ENCODE peak calls at places on chromosomes 3 and 15, in six cellular contexts. One of them, this sample, is unnamed.

GRCh38 chr15:66707310-66708160 is 5.5 kb downstream of the SMAD6 start:
- DNase-seq in sigmoid colon: peak; percentile 75
- DNase-seq in prostate gland: peak; percentile 46
- DNase-seq in GM23338: peak; percentile 88
- DNase-seq in SK-N-SH: peak; percentile 90
- DNase-seq in HL-60: no peak
- DNase-seq in this sample: no peak

GRCh38 chr3:128486692-128487537 is 6.1 kb downstream of the GATA2 start:
- DNase-seq in sigmoid colon: no peak
- DNase-seq in prostate gland: no peak
- DNase-seq in GM23338: peak; percentile 64
- DNase-seq in SK-N-SH: peak; percentile 61
- DNase-seq in HL-60: peak; percentile 27
- DNase-seq in this sample: peak; percentile 75

GRCh38 chr3:124126446-124127017 is 134.6 kb upstream of the ROPN1 start:
- DNase-seq in sigmoid colon: no peak
- DNase-seq in prostate gland: no peak
- DNase-seq in GM23338: no peak
- DNase-seq in SK-N-SH: peak; percentile 30
- DNase-seq in HL-60: no peak
- DNase-seq in this sample: no peak

GRCh38 chr3:72461787-72462186 is 386.5 kb downstream of the SHQ1 start:
- DNase-seq in sigmoid colon: no peak
- DNase-seq in prostate gland: no peak
- DNase-seq in GM23338: no peak
- DNase-seq in SK-N-SH: no peak
- DNase-seq in HL-60: no peak
- DNase-seq in this sample: no peak

GRCh38 chr15:70375006-70375409 is 277.3 kb upstream of the TLE3 start:
- DNase-seq in sigmoid colon: peak; percentile 80
- DNase-seq in prostate gland: peak; percentile 73
- DNase-seq in GM23338: no peak
- DNase-seq in SK-N-SH: peak; percentile 74
- DNase-seq in HL-60: no peak
- DNase-seq in this sample: peak; percentile 45

GRCh38 chr3:33729993-33730392 is 11.9 kb upstream of the CLASP2 start:
- DNase-seq in sigmoid colon: no peak
- DNase-seq in prostate gland: no peak
- DNase-seq in GM23338: no peak
- DNase-seq in SK-N-SH: no peak
- DNase-seq in HL-60: no peak
- DNase-seq in this sample: no peak

GRCh38 chr3:45113625-45114050 is 32.5 kb downstream of the CDCP1 start:
- DNase-seq in sigmoid colon: no peak
- DNase-seq in prostate gland: no peak
- DNase-seq in GM23338: no peak
- DNase-seq in SK-N-SH: no peak
- DNase-seq in HL-60: no peak
- DNase-seq in this sample: no peak

GRCh38 chr15:35618260-35619188 is 72.6 kb upstream of the DPH6 start:
- DNase-seq in sigmoid colon: no peak
- DNase-seq in prostate gland: no peak
- DNase-seq in GM23338: no peak
- DNase-seq in SK-N-SH: peak; percentile 7
- DNase-seq in HL-60: no peak
- DNase-seq in this sample: no peak

GRCh38 chr3:154758109-154758868 is 321.8 kb upstream of the MME start:
- DNase-seq in sigmoid colon: no peak
- DNase-seq in prostate gland: peak; percentile 17
- DNase-seq in GM23338: peak; percentile 25
- DNase-seq in SK-N-SH: peak; percentile 19
- DNase-seq in HL-60: no peak
- DNase-seq in this sample: no peak

GRCh38 chr3:127634653-127635052 is 5.7 kb downstream of the PODXL2 start:
- DNase-seq in sigmoid colon: peak; percentile 11
- DNase-seq in prostate gland: no peak
- DNase-seq in GM23338: no peak
- DNase-seq in SK-N-SH: no peak
- DNase-seq in HL-60: no peak
- DNase-seq in this sample: no peak

GRCh38 chr3:4588410-4588809 is 95.3 kb downstream of the ITPR1 start:
- DNase-seq in sigmoid colon: peak; percentile 72
- DNase-seq in prostate gland: no peak
- DNase-seq in GM23338: no peak
- DNase-seq in SK-N-SH: no peak
- DNase-seq in HL-60: no peak
- DNase-seq in this sample: no peak

GRCh38 chr15:91032919-91033803 is 10.8 kb upstream of the VPS33B start:
- DNase-seq in sigmoid colon: no peak
- DNase-seq in prostate gland: peak; percentile 64
- DNase-seq in GM23338: peak; percentile 87
- DNase-seq in SK-N-SH: peak; percentile 40
- DNase-seq in HL-60: peak; percentile 64
- DNase-seq in this sample: peak; percentile 83

GRCh38 chr15:25238126-25238525 is 200.7 kb downstream of the UBE3A start:
- DNase-seq in sigmoid colon: peak; percentile 57
- DNase-seq in prostate gland: no peak
- DNase-seq in GM23338: no peak
- DNase-seq in SK-N-SH: no peak
- DNase-seq in HL-60: no peak
- DNase-seq in this sample: peak; percentile 63

GRCh38 chr3:134660046-134660441 is 9.2 kb upstream of the KY start:
- DNase-seq in sigmoid colon: no peak
- DNase-seq in prostate gland: no peak
- DNase-seq in GM23338: no peak
- DNase-seq in SK-N-SH: no peak
- DNase-seq in HL-60: no peak
- DNase-seq in this sample: no peak

GRCh38 chr3:51500632-51501131 is 867 bp upstream of the DCAF1 start:
- DNase-seq in sigmoid colon: peak; percentile 74
- DNase-seq in prostate gland: peak; percentile 16
- DNase-seq in GM23338: no peak
- DNase-seq in SK-N-SH: no peak
- DNase-seq in HL-60: no peak
- DNase-seq in this sample: peak; percentile 85

GRCh38 chr15:76163429-76164020 is 103.7 kb downstream of the TMEM266 start:
- DNase-seq in sigmoid colon: peak; percentile 90
- DNase-seq in prostate gland: no peak
- DNase-seq in GM23338: no peak
- DNase-seq in SK-N-SH: peak; percentile 50
- DNase-seq in HL-60: no peak
- DNase-seq in this sample: peak; percentile 80

GRCh38 chr3:50345586-50345985 is at the start of gene ZMYND10:
- DNase-seq in sigmoid colon: peak; percentile 82
- DNase-seq in prostate gland: peak; percentile 43
- DNase-seq in GM23338: peak; percentile 91
- DNase-seq in SK-N-SH: no peak
- DNase-seq in HL-60: peak; percentile 74
- DNase-seq in this sample: peak; percentile 93

GRCh38 chr3:4099607-4100006 is 203.6 kb upstream of the SETMAR start:
- DNase-seq in sigmoid colon: no peak
- DNase-seq in prostate gland: no peak
- DNase-seq in GM23338: no peak
- DNase-seq in SK-N-SH: no peak
- DNase-seq in HL-60: no peak
- DNase-seq in this sample: no peak

GRCh38 chr3:69417541-69418078 is 31.7 kb upstream of the FRMD4B start:
- DNase-seq in sigmoid colon: no peak
- DNase-seq in prostate gland: no peak
- DNase-seq in GM23338: no peak
- DNase-seq in SK-N-SH: no peak
- DNase-seq in HL-60: no peak
- DNase-seq in this sample: no peak

GRCh38 chr3:159724627-159725026 is 264.0 kb upstream of the IL12A start:
- DNase-seq in sigmoid colon: no peak
- DNase-seq in prostate gland: no peak
- DNase-seq in GM23338: no peak
- DNase-seq in SK-N-SH: no peak
- DNase-seq in HL-60: no peak
- DNase-seq in this sample: no peak

GRCh38 chr3:126677862-126678549 is 23.1 kb upstream of the TXNRD3 start:
- DNase-seq in sigmoid colon: no peak
- DNase-seq in prostate gland: no peak
- DNase-seq in GM23338: no peak
- DNase-seq in SK-N-SH: no peak
- DNase-seq in HL-60: no peak
- DNase-seq in this sample: peak; percentile 51

GRCh38 chr15:61227269-61228024 is 1.7 kb downstream of the RORA start:
- DNase-seq in sigmoid colon: peak; percentile 64
- DNase-seq in prostate gland: no peak
- DNase-seq in GM23338: peak; percentile 60
- DNase-seq in SK-N-SH: peak; percentile 76
- DNase-seq in HL-60: no peak
- DNase-seq in this sample: no peak

GRCh38 chr3:181178991-181179390 is 189.5 kb upstream of the DNAJC19 start:
- DNase-seq in sigmoid colon: no peak
- DNase-seq in prostate gland: no peak
- DNase-seq in GM23338: no peak
- DNase-seq in SK-N-SH: no peak
- DNase-seq in HL-60: no peak
- DNase-seq in this sample: no peak

GRCh38 chr3:181176610-181177009 is 187.1 kb upstream of the DNAJC19 start:
- DNase-seq in sigmoid colon: peak; percentile 74
- DNase-seq in prostate gland: peak; percentile 22
- DNase-seq in GM23338: peak; percentile 70
- DNase-seq in SK-N-SH: peak; percentile 55
- DNase-seq in HL-60: peak; percentile 61
- DNase-seq in this sample: no peak

DNA sequence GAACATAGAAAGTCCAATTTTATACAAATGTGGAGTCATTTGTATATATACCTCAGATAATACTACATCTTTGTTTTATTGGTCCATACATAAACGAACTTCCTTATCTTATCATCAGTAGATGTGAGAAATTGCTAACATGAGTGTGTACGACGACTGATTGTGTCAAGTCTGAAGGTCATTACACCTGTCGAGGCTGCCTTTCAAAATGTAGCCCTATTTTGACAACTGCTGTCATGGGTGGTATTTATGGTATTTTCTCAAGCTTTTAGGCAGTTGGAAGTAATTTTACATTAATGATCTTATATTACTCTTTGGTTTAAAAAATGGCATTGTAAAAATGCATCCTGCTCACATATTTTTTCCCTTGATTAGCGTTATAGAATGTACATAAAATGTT is 183.7 kb upstream of the DNAJC19 start:
- DNase-seq in sigmoid colon: no peak
- DNase-seq in prostate gland: no peak
- DNase-seq in GM23338: no peak
- DNase-seq in SK-N-SH: no peak
- DNase-seq in HL-60: no peak
- DNase-seq in this sample: no peak
- TF ChIP-seq POLR2AphosphoS5 in sigmoid colon: no peak
- TF ChIP-seq POLR2AphosphoS5 in prostate gland: no peak
- TF ChIP-seq POLR2AphosphoS5 in GM23338: no peak
- TF ChIP-seq POLR2AphosphoS5 in SK-N-SH: no peak
- TF ChIP-seq POLR2AphosphoS5 in HL-60: no peak
- TF ChIP-seq POLR2AphosphoS5 in this sample: no peak

GRCh38 chr3:184953396-184953795 is 141.4 kb downstream of the VPS8 start:
- DNase-seq in sigmoid colon: no peak
- DNase-seq in prostate gland: no peak
- DNase-seq in GM23338: peak; percentile 47
- DNase-seq in SK-N-SH: peak; percentile 32
- DNase-seq in HL-60: no peak
- DNase-seq in this sample: no peak
- TF ChIP-seq POLR2AphosphoS5 in sigmoid colon: no peak
- TF ChIP-seq POLR2AphosphoS5 in prostate gland: no peak
- TF ChIP-seq POLR2AphosphoS5 in GM23338: no peak
- TF ChIP-seq POLR2AphosphoS5 in SK-N-SH: no peak
- TF ChIP-seq POLR2AphosphoS5 in HL-60: no peak
- TF ChIP-seq POLR2AphosphoS5 in this sample: no peak

DNA sequence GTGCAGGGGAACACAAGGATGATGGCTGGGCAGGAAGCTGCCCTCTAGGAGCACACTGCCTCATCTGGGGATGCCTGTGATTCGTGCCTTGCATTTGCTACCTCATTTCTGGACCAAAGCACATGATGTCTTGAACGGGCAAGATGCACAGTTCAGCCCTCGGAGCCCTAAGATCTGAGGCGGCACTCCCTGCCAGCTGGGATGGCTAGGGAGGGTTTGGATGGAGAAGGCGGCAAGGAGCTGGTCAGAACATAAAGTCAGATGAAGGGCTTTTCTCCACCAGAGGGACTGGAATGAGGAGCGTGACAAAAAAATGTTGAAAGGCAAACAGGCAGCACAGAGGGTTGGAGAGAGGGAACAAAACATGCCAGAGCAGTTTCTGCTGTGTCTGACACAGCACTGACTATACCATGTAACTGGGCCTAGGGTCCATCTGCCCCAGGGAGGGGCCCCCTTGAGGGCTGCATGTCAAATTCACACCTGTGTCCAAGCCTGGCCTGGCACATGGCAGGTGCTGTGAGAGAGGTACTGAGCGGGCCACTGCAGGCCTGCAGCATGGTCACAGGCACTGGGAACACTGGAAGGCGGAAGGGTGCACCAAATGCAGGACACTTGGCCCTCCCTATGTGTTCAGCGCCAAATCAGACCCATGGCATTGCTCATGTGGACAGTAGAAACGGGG is 21.7 kb downstream of the TMEM43 start:
- DNase-seq in sigmoid colon: no peak
- DNase-seq in prostate gland: no peak
- DNase-seq in GM23338: no peak
- DNase-seq in SK-N-SH: no peak
- DNase-seq in HL-60: no peak
- DNase-seq in this sample: peak; percentile 72
- TF ChIP-seq POLR2AphosphoS5 in sigmoid colon: no peak
- TF ChIP-seq POLR2AphosphoS5 in prostate gland: no peak
- TF ChIP-seq POLR2AphosphoS5 in GM23338: no peak
- TF ChIP-seq POLR2AphosphoS5 in SK-N-SH: no peak
- TF ChIP-seq POLR2AphosphoS5 in HL-60: no peak
- TF ChIP-seq POLR2AphosphoS5 in this sample: no peak

GRCh38 chr3:125219261-125219701 is 6.7 kb upstream of the SLC12A8 start:
- DNase-seq in sigmoid colon: no peak
- DNase-seq in prostate gland: no peak
- DNase-seq in GM23338: peak; percentile 31
- DNase-seq in SK-N-SH: no peak
- DNase-seq in HL-60: no peak
- DNase-seq in this sample: no peak

GRCh38 chr3:125220183-125220582 is 7.6 kb upstream of the SLC12A8 start:
- DNase-seq in sigmoid colon: no peak
- DNase-seq in prostate gland: no peak
- DNase-seq in GM23338: no peak
- DNase-seq in SK-N-SH: no peak
- DNase-seq in HL-60: no peak
- DNase-seq in this sample: no peak

DNA sequence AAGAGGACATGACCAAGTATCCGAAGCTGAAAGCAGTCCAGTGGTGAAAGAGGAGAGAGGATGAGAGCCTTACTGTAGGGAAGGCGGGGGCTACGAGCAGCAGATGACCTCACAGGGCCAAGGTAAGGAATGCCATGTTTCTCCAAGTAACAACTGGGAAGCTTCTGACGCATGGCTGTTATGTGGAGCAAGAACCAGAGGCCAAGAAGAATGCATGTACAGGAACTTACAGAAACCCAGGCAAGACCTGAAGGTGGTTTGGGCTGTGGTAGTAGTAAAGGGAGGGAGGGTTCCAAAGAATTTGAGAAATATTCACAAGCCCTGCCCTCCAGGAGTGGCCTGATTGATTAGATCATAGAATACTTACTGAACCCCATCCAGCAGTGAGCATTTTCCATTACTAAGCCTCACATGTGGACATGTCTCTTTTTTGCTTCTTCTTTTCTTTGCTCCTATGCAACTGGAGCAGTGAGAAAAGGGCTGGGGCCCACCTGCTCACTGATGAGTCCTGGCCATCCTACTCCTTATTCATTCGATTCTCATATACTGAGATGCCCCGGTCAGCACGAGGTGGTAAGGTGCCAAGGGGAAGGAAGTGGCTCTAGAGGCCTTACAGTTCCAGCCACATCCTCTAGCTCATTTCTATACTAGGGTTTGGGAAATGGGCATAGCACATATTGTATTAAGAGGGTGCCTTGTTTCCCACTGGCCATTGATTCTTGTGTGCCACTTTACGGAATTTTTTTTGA is 8.3 kb upstream of the SLC12A8 start:
- DNase-seq in sigmoid colon: no peak
- DNase-seq in prostate gland: no peak
- DNase-seq in GM23338: peak; percentile 8
- DNase-seq in SK-N-SH: no peak
- DNase-seq in HL-60: no peak
- DNase-seq in this sample: no peak
- TF ChIP-seq POLR2AphosphoS5 in sigmoid colon: no peak
- TF ChIP-seq POLR2AphosphoS5 in prostate gland: no peak
- TF ChIP-seq POLR2AphosphoS5 in GM23338: no peak
- TF ChIP-seq POLR2AphosphoS5 in SK-N-SH: no peak
- TF ChIP-seq POLR2AphosphoS5 in HL-60: no peak
- TF ChIP-seq POLR2AphosphoS5 in this sample: no peak

This sample was measured in spleen.